ENCODE peak calls at places on chromosomes 7 and 10, in eight cellular contexts. O, D, L, B, F, T, N and K are unnamed samples. For H3K4me1, the result is how much of the 10 kb centered on the place peaks cover.

GRCh38 chr10:122258136-122259074 is 12.7 kb upstream of the BTBD16 start:
- DNase-seq in O (peak), D (no peak), L (no peak), B (no peak), F (no peak), T (no peak), N (peak), K (peak)

GRCh38 chr7:6559896-6560295 is 8.6 kb upstream of the GRID2IP start:
- DNase-seq in O (no peak), D (no peak), L (no peak), B (no peak), F (no peak), T (no peak), N (no peak), K (no peak)

GRCh38 chr10:16116404-16117304 is 256.3 kb upstream of the MINDY3 start:
- DNase-seq in O (no peak), D (no peak), L (peak), B (no peak), F (peak), T (no peak), N (no peak), K (peak)

GRCh38 chr7:81583882-81584533 is 185.8 kb downstream of the HGF start:
- DNase-seq in O (no peak), D (no peak), L (no peak), B (no peak), F (no peak), T (no peak), N (no peak), K (no peak)

GRCh38 chr7:75534727-75535307 is 42.7 kb downstream of the SPDYE5 start:
- DNase-seq in O (peak), D (no peak), L (no peak), B (no peak), F (no peak), T (no peak), N (no peak), K (peak)

GRCh38 chr7:26346611-26347200 is 55.0 kb downstream of the SNX10 start:
- DNase-seq in O (peak), D (no peak), L (peak), B (no peak), F (no peak), T (peak), N (no peak), K (no peak)

GRCh38 chr7:94301024-94301588 is 93.6 kb upstream of the COL1A2 start:
- DNase-seq in O (peak), D (peak), L (peak), B (peak), F (peak), T (peak), N (peak), K (peak)

GRCh38 chr10:85400981-85401695 is 965.5 kb downstream of the GRID1 start:
- DNase-seq in O (no peak), D (no peak), L (no peak), B (no peak), F (no peak), T (no peak), N (no peak), K (no peak)

GRCh38 chr10:62352356-62352963 is 21.7 kb upstream of the ZNF365 start:
- DNase-seq in O (peak), D (no peak), L (no peak), B (no peak), F (no peak), T (no peak), N (no peak), K (no peak)

GRCh38 chr10:34730726-34731125 is 84.4 kb downstream of the PARD3 start:
- DNase-seq in O (no peak), D (no peak), L (no peak), B (no peak), F (no peak), T (no peak), N (no peak), K (no peak)

GRCh38 chr7:50595538-50596102 is 30.4 kb upstream of the DDC start:
- DNase-seq in O (peak), D (no peak), L (peak), B (no peak), F (no peak), T (no peak), N (no peak), K (peak)

GRCh38 chr10:1412531-1413189 is 324.7 kb downstream of the ADARB2 start:
- DNase-seq in O (no peak), D (peak), L (no peak), B (peak), F (no peak), T (no peak), N (peak), K (no peak)

GRCh38 chr10:54854389-54854788 is 53.4 kb upstream of the PCDH15 start:
- DNase-seq in O (no peak), D (no peak), L (no peak), B (no peak), F (no peak), T (no peak), N (no peak), K (no peak)

GRCh38 chr7:145031162-145031561 is 195.3 kb upstream of the TPK1 start:
- DNase-seq in O (no peak), D (no peak), L (no peak), B (no peak), F (no peak), T (no peak), N (no peak), K (no peak)

GRCh38 chr10:91251430-91252056 is 31.1 kb downstream of the PCGF5 start:
- DNase-seq in O (peak), D (peak), L (peak), B (peak), F (peak), T (peak), N (peak), K (peak)

GRCh38 chr7:30428586-30429530 is 49.7 kb downstream of the NOD1 start:
- DNase-seq in O (no peak), D (no peak), L (no peak), B (no peak), F (no peak), T (peak), N (no peak), K (no peak)

GRCh38 chr7:6640246-6640721 is 3.2 kb downstream of the ZNF316 start:
- DNase-seq in O (peak), D (no peak), L (no peak), B (no peak), F (no peak), T (no peak), N (no peak), K (peak)

GRCh38 chr10:75097666-75098285 is 13.7 kb upstream of the SAMD8 start:
- DNase-seq in O (peak), D (no peak), L (no peak), B (no peak), F (no peak), T (no peak), N (no peak), K (peak)

GRCh38 chr10:103695584-103696005 is 159.8 kb downstream of the SH3PXD2A start:
- DNase-seq in O (no peak), D (no peak), L (no peak), B (no peak), F (no peak), T (peak), N (peak), K (peak)

DNA sequence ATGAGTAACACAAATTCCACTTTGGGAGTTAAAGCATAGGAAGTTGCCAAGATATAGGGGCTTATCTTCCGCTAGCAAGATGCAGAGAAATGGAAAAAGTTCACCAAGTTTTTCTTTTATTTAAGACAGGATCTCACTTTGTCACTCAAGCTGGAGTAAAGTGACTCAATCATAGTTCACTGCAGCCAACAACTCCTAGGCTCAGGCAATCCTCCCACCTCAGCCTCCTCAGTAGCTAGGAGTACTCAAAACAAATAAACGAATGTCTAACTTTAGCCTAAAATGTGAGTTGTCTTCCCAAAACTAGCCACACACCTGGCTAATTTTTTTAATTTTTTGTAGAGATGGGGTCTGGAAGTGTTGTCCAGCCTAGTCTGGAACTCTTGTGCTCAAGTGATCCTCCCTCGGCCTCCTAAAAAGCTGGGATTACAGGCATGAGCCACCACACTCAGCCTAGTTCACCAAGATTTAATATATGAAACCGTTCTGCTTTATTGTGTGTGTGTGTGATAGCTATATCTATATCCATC is 9.9 kb downstream of the VIM start:
- DNase-seq in O (peak), D (no peak), L (no peak), B (no peak), F (no peak), T (no peak), N (no peak), K (no peak)
- H3K27ac ChIP-seq in O (no peak), D (peak), L (no peak), B (no peak), F (no peak), T (no peak), N (peak), K (no peak)

GRCh38 chr7:158495780-158496179 is 91.8 kb downstream of the PTPRN2 start:
- DNase-seq in O (no peak), D (no peak), L (no peak), B (peak), F (peak), T (peak), N (no peak), K (peak)

GRCh38 chr7:158495256-158495655 is 92.4 kb downstream of the PTPRN2 start:
- DNase-seq in O (no peak), D (no peak), L (no peak), B (no peak), F (no peak), T (no peak), N (no peak), K (no peak)

GRCh38 chr7:158492372-158492771 is 95.3 kb downstream of the PTPRN2 start:
- DNase-seq in O (no peak), D (no peak), L (no peak), B (no peak), F (no peak), T (no peak), N (no peak), K (no peak)

GRCh38 chr7:158494643-158495042 is 93.0 kb downstream of the PTPRN2 start:
- DNase-seq in O (no peak), D (no peak), L (no peak), B (no peak), F (no peak), T (no peak), N (no peak), K (no peak)

DNA sequence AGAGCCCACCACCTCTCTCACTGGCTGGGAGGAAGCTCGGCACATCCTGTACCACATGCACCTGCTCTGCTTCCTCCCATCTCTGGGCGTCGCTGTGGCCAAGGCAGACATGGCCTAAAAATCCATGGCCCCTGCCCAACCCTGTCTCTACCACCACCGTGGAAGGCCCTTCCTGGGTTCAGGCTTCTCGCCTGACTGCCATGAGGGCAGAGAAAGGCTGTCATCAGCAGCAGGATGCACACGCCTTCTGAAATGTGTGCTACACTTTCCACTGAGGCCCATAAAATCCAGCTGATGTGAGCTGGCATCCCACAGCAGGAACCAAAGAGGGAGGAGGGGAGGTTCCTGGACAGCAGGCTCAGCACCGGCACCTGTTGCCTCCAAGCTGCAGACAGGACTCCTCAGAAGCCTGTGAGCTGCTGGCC is 93.4 kb downstream of the PTPRN2 start:
- DNase-seq in O (no peak), D (no peak), L (no peak), B (no peak), F (no peak), T (no peak), N (no peak), K (no peak)
- TF ChIP-seq CTCF in O (no peak), D (no peak), L (no peak), B (no peak), F (peak), T (no peak), N (no peak), K (no peak)

GRCh38 chr10:101226506-101226887 is 2.8 kb downstream of the LBX1 start:
- DNase-seq in O (no peak), D (no peak), L (no peak), B (no peak), F (no peak), T (no peak), N (no peak), K (no peak)
- H3K4me1 ChIP-seq in O (under half), D (under half), L (half or more), B (half or more), F (under half), T (under half), N (half or more), K (under half)

GRCh38 chr10:11930342-11930978 is 107.3 kb downstream of the PROSER2 start:
- DNase-seq in O (no peak), D (no peak), L (no peak), B (no peak), F (no peak), T (no peak), N (no peak), K (no peak)

GRCh38 chr10:11931038-11931437 is 107.9 kb downstream of the PROSER2 start:
- DNase-seq in O (no peak), D (no peak), L (no peak), B (no peak), F (no peak), T (no peak), N (no peak), K (no peak)

GRCh38 chr10:11936389-11937152 is 106.0 kb downstream of the UPF2 start:
- DNase-seq in O (no peak), D (no peak), L (no peak), B (no peak), F (no peak), T (peak), N (no peak), K (no peak)

GRCh38 chr10:11933837-11934236 is 108.8 kb downstream of the UPF2 start:
- DNase-seq in O (no peak), D (no peak), L (no peak), B (no peak), F (no peak), T (peak), N (no peak), K (no peak)

DNA sequence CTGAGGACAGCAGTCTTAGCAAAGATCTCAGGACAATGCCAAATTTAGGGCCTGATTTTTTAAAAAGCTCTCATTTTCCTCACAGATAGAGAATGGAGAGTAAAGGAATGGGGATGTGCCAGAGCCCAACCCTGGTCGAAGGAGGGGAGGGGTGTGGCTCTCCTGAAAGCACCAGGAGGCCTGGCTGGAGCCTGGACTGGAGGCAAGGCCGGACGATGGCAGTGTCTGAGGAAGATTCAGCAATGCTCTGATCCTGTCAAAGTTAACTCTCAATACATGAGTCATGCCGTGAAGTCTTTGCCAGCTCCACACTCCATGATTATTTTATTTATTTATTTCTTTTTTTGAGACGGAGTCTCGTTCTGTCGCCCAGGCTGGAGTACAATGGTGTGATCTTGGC is 108.3 kb downstream of the UPF2 start:
- DNase-seq in O (no peak), D (no peak), L (peak), B (no peak), F (no peak), T (peak), N (no peak), K (no peak)
- H3K27ac ChIP-seq in O (no peak), D (no peak), L (no peak), B (no peak), F (no peak), T (peak), N (peak), K (peak)

DNA sequence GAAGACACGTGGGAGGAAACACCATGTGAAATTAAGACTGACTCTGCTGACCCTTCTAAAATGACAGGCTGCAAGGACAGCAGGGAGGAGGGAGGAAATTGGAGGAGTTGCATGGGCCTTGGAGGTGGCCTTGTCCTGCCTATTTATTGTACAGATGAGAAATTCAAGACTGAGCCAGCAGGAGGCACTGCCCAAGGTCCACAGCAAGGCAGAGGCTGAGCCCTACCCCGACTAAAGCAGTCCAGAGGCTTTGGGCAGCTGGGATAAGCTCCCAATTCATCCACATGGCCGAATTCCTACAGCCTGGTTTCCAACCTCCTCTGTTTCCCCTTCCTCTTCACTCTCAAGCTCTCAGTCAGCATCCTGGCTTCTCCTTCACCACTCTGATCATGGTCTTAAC is 215.9 kb upstream of the ZMIZ1 start:
- DNase-seq in O (peak), D (peak), L (peak), B (peak), F (peak), T (peak), N (no peak), K (peak)
- TF ChIP-seq CTCF in O (peak), D (no peak), L (peak), B (no peak), F (peak), T (peak), N (no peak), K (peak)